ENCODE peak calls at places on chromosomes 16 and 17, in six cellular contexts. One of them, this sample, is unnamed.

GRCh38 chr17:21823643-21824042 is 131.3 kb downstream of the KCNJ18 start:
- DNase-seq in mesendoderm: no peak
- DNase-seq in fibroblast of lung: no peak
- DNase-seq in GM23248: no peak
- DNase-seq in neuronal stem cell: no peak
- DNase-seq in MM.1S: no peak
- DNase-seq in this sample: no peak

GRCh38 chr17:4072487-4073157 is 70.2 kb downstream of the ZZEF1 start:
- DNase-seq in mesendoderm: no peak
- DNase-seq in fibroblast of lung: peak
- DNase-seq in GM23248: peak
- DNase-seq in neuronal stem cell: no peak
- DNase-seq in MM.1S: no peak
- DNase-seq in this sample: no peak

GRCh38 chr17:78258323-78259229 is 27.1 kb downstream of the TMEM235 start:
- DNase-seq in mesendoderm: peak
- DNase-seq in fibroblast of lung: peak
- DNase-seq in GM23248: peak
- DNase-seq in neuronal stem cell: no peak
- DNase-seq in MM.1S: peak
- DNase-seq in this sample: no peak

GRCh38 chr16:84366208-84366607 is 2.1 kb upstream of the ATP2C2 start:
- DNase-seq in mesendoderm: no peak
- DNase-seq in fibroblast of lung: no peak
- DNase-seq in GM23248: no peak
- DNase-seq in neuronal stem cell: no peak
- DNase-seq in MM.1S: no peak
- DNase-seq in this sample: peak

GRCh38 chr16:19785081-19785480 is 67.0 kb downstream of the IQCK start:
- DNase-seq in mesendoderm: no peak
- DNase-seq in fibroblast of lung: no peak
- DNase-seq in GM23248: no peak
- DNase-seq in neuronal stem cell: no peak
- DNase-seq in MM.1S: no peak
- DNase-seq in this sample: no peak

GRCh38 chr17:79803997-79804855 is 7.3 kb upstream of the CBX8 start:
- DNase-seq in mesendoderm: no peak
- DNase-seq in fibroblast of lung: no peak
- DNase-seq in GM23248: no peak
- DNase-seq in neuronal stem cell: no peak
- DNase-seq in MM.1S: no peak
- DNase-seq in this sample: no peak

GRCh38 chr16:20410153-20410723 is 904 bp downstream of the ACSM5 start:
- DNase-seq in mesendoderm: no peak
- DNase-seq in fibroblast of lung: no peak
- DNase-seq in GM23248: no peak
- DNase-seq in neuronal stem cell: no peak
- DNase-seq in MM.1S: no peak
- DNase-seq in this sample: no peak

GRCh38 chr16:17412221-17412620 is 58.5 kb downstream of the XYLT1 start:
- DNase-seq in mesendoderm: peak
- DNase-seq in fibroblast of lung: peak
- DNase-seq in GM23248: peak
- DNase-seq in neuronal stem cell: peak
- DNase-seq in MM.1S: no peak
- DNase-seq in this sample: no peak

GRCh38 chr16:760498-761343 is at the start of gene MSLN:
- DNase-seq in mesendoderm: no peak
- DNase-seq in fibroblast of lung: peak
- DNase-seq in GM23248: no peak
- DNase-seq in neuronal stem cell: no peak
- DNase-seq in MM.1S: no peak
- DNase-seq in this sample: no peak

GRCh38 chr16:48965391-48965790 is 316.2 kb downstream of the CBLN1 start:
- DNase-seq in mesendoderm: no peak
- DNase-seq in fibroblast of lung: peak
- DNase-seq in GM23248: no peak
- DNase-seq in neuronal stem cell: no peak
- DNase-seq in MM.1S: no peak
- DNase-seq in this sample: no peak

DNA sequence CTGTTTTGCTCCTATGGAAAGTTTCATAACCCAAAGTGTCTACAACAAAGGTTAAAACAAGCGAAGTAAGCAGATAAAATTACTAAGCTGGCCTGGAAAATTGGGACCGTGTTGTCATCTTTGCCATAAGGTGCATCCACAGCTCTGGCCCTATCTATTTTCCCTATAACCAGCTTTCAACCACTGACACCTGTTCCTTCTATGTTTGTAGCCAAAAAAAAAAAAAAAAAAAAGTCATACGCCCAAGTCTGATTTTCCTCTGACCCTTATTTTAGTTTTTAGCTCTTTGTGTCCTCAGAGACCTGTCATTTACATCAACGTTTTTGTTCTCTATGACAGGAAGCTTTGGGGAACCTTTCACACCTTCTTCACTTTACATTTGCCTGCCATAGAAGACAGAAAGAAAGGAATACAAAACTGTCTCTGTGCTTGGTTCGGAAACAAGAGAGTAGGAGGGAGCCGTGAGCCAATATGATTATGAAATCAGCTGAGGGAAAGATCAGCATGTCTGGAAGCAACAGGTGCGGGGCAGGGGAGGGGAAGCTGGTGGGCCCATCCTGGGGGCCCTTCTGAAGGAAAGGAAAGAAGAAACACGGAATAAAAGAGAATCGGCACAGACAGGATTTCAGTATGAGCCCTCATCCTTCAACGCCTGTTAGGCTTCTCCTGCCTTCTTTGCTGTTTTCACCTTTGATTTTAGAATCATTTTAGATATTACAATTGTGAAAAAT is 8.5 kb downstream of the HS3ST3A1 start:
- DNase-seq in mesendoderm: no peak
- DNase-seq in fibroblast of lung: peak
- DNase-seq in GM23248: no peak
- DNase-seq in neuronal stem cell: no peak
- DNase-seq in MM.1S: no peak
- DNase-seq in this sample: no peak
- H3K9ac ChIP-seq in mesendoderm: no peak
- H3K9ac ChIP-seq in fibroblast of lung: no peak
- H3K9ac ChIP-seq in GM23248: no peak
- H3K9ac ChIP-seq in neuronal stem cell: no peak
- H3K9ac ChIP-seq in MM.1S: no peak
- H3K9ac ChIP-seq in this sample: no peak

GRCh38 chr16:85562102-85562786 is 50.9 kb upstream of the GSE1 start:
- DNase-seq in mesendoderm: peak
- DNase-seq in fibroblast of lung: no peak
- DNase-seq in GM23248: no peak
- DNase-seq in neuronal stem cell: no peak
- DNase-seq in MM.1S: no peak
- DNase-seq in this sample: no peak
- H3K9ac ChIP-seq in mesendoderm: peak
- H3K9ac ChIP-seq in fibroblast of lung: no peak
- H3K9ac ChIP-seq in GM23248: no peak
- H3K9ac ChIP-seq in neuronal stem cell: no peak
- H3K9ac ChIP-seq in MM.1S: no peak
- H3K9ac ChIP-seq in this sample: no peak

GRCh38 chr17:2034806-2035548 is 5.0 kb downstream of the DPH1 start:
- DNase-seq in mesendoderm: peak
- DNase-seq in fibroblast of lung: peak
- DNase-seq in GM23248: peak
- DNase-seq in neuronal stem cell: no peak
- DNase-seq in MM.1S: no peak
- DNase-seq in this sample: no peak
- H3K9ac ChIP-seq in mesendoderm: no peak
- H3K9ac ChIP-seq in fibroblast of lung: no peak
- H3K9ac ChIP-seq in GM23248: peak
- H3K9ac ChIP-seq in neuronal stem cell: no peak
- H3K9ac ChIP-seq in MM.1S: no peak
- H3K9ac ChIP-seq in this sample: no peak

GRCh38 chr17:16442594-16443389 is 27.4 kb downstream of the TRPV2 start:
- DNase-seq in mesendoderm: peak
- DNase-seq in fibroblast of lung: peak
- DNase-seq in GM23248: no peak
- DNase-seq in neuronal stem cell: no peak
- DNase-seq in MM.1S: no peak
- DNase-seq in this sample: no peak

GRCh38 chr17:16443390-16444257 is 28.3 kb downstream of the TRPV2 start:
- DNase-seq in mesendoderm: no peak
- DNase-seq in fibroblast of lung: no peak
- DNase-seq in GM23248: no peak
- DNase-seq in neuronal stem cell: no peak
- DNase-seq in MM.1S: no peak
- DNase-seq in this sample: no peak

GRCh38 chr17:16440814-16441629 is 25.7 kb downstream of the TRPV2 start:
- DNase-seq in mesendoderm: no peak
- DNase-seq in fibroblast of lung: peak
- DNase-seq in GM23248: peak
- DNase-seq in neuronal stem cell: no peak
- DNase-seq in MM.1S: no peak
- DNase-seq in this sample: no peak

GRCh38 chr17:16444258-16444886 is 29.0 kb downstream of the TRPV2 start:
- DNase-seq in mesendoderm: peak
- DNase-seq in fibroblast of lung: peak
- DNase-seq in GM23248: no peak
- DNase-seq in neuronal stem cell: no peak
- DNase-seq in MM.1S: no peak
- DNase-seq in this sample: no peak

DNA sequence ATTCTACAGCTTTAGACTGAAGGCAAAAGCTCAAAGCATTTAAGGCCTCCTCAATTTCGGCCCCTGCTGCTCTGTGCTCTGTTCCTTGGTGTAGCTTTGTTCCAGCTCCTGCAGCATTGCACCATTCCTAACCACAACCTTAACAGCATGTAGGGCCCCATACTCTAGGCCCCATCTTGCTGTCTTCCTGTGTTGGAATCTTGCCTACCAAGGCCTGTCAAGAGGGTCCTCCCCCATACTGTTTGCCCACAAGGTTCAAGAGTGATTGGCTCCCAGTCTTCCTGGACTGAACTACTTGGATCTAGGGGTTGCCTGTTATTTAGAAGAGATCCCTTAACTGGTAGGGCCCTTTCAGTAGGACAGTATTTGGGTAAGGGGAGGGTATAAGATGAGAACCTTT is 26.8 kb downstream of the TRPV2 start:
- DNase-seq in mesendoderm: no peak
- DNase-seq in fibroblast of lung: peak
- DNase-seq in GM23248: no peak
- DNase-seq in neuronal stem cell: no peak
- DNase-seq in MM.1S: no peak
- DNase-seq in this sample: no peak
- H3K9ac ChIP-seq in mesendoderm: peak
- H3K9ac ChIP-seq in fibroblast of lung: no peak
- H3K9ac ChIP-seq in GM23248: peak
- H3K9ac ChIP-seq in neuronal stem cell: peak
- H3K9ac ChIP-seq in MM.1S: no peak
- H3K9ac ChIP-seq in this sample: peak

DNA sequence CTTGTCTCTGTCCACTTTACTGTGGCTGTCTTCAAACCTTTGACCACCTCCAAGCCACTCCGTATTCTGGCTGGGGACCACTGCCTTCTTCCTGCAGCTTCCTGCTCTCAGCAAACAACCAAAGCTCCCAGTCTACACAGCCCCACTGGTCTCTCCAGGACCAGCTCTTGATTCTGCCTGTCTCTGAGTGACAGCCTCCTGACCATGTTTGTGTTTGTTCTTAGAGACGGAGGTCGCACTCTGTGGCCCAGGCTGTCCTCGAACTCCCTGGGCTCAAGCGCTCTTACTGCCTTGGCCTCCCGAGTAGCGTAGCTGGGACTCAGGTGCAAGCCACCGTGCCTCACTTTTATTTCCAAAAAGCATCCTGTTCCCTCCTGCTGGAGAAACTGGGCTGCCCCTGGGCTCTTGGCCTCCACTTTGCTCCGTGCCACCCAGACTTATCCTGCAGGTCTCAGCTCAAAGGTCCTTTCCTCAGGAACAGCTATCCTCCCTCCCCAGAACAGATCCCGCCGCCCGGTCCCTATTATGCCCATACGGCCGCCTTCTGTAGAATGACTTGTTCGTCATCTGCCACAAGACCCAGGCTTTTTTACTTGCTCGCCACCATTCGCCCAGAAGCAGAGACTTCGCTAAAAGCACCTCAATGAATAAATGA is 9.1 kb downstream of the MNT start:
- DNase-seq in mesendoderm: no peak
- DNase-seq in fibroblast of lung: no peak
- DNase-seq in GM23248: no peak
- DNase-seq in neuronal stem cell: no peak
- DNase-seq in MM.1S: no peak
- DNase-seq in this sample: no peak
- H3K9ac ChIP-seq in mesendoderm: peak
- H3K9ac ChIP-seq in fibroblast of lung: peak
- H3K9ac ChIP-seq in GM23248: peak
- H3K9ac ChIP-seq in neuronal stem cell: no peak
- H3K9ac ChIP-seq in MM.1S: peak
- H3K9ac ChIP-seq in this sample: peak

This sample was measured in colonic mucosa.